ENCODE peak calls at places on chromosomes 3 and 15, in four cellular contexts. M is Panc1, D is ovary, E is prostate gland. H is an unnamed sample.

GRCh38 chr15:100520132-100520921 is 8.4 kb downstream of the CERS3 start:
- DNase-seq in E (no peak), M (no peak), D (no peak), H (no peak)

GRCh38 chr3:154819491-154819890 is 260.6 kb upstream of the MME start:
- DNase-seq in M (no peak), D (no peak), E (no peak), H (no peak)

GRCh38 chr3:105523496-105523895 is 156.8 kb downstream of the ALCAM start:
- DNase-seq in M (no peak), E (no peak), D (no peak), H (no peak)

GRCh38 chr3:20396335-20396734 is 210.3 kb upstream of the SGO1 start:
- DNase-seq in M (no peak), E (no peak), D (no peak), H (no peak)

GRCh38 chr15:88031461-88031860 is 225.1 kb downstream of the NTRK3 start:
- DNase-seq in E (no peak), M (no peak), D (no peak), H (no peak)

GRCh38 chr3:188901126-188901525 is 270.6 kb upstream of the TPRG1 start:
- DNase-seq in D (no peak), M (no peak), E (no peak), H (no peak)

GRCh38 chr3:128996741-128997140 is 2.9 kb upstream of the CFAP92 start:
- DNase-seq in D (peak; percentile 21), M (no peak), E (no peak), H (no peak)

GRCh38 chr3:10557783-10558373 is 52.5 kb upstream of the ATP2B2 start:
- DNase-seq in M (no peak), E (no peak), D (no peak), H (no peak)

GRCh38 chr3:14206548-14207177 is 28.0 kb downstream of the LSM3 start:
- DNase-seq in E (no peak), M (no peak), D (no peak), H (no peak)

GRCh38 chr15:81327526-81327925 is 3.6 kb upstream of the STARD5 start:
- DNase-seq in M (no peak), D (no peak), E (no peak), H (no peak)

GRCh38 chr3:124282751-124283643 is 291.1 kb upstream of the ROPN1 start:
- DNase-seq in E (no peak), M (no peak), D (no peak), H (no peak)

GRCh38 chr3:13665582-13666226 is 116.8 kb downstream of the FBLN2 start:
- DNase-seq in E (no peak), M (no peak), D (no peak), H (peak; percentile 68)

GRCh38 chr3:18505056-18505455 is 79.9 kb upstream of the SATB1 start:
- DNase-seq in D (no peak), E (no peak), M (no peak), H (no peak)

GRCh38 chr3:9704343-9705322 is 1.0 kb downstream of the CPNE9 start:
- DNase-seq in D (peak; percentile 52), E (no peak), M (no peak), H (no peak)

GRCh38 chr3:111299070-111299672 is 227.6 kb downstream of the NECTIN3 start:
- DNase-seq in D (no peak), M (no peak), E (no peak), H (no peak)

GRCh38 chr15:34890424-34890823 is 79.1 kb downstream of the AQR start:
- DNase-seq in M (no peak), D (no peak), E (no peak), H (no peak)

GRCh38 chr15:36860792-36861191 is 239.6 kb downstream of the MEIS2 start:
- DNase-seq in E (no peak), D (no peak), M (no peak), H (no peak)

GRCh38 chr3:109430911-109431563 is 93.7 kb upstream of the DPPA4 start:
- DNase-seq in E (no peak), D (no peak), M (no peak), H (no peak)

GRCh38 chr3:146469206-146470017 is at the start of gene PLSCR2:
- DNase-seq in D (peak; percentile 59), M (no peak), E (peak; percentile 28), H (peak; percentile 91)

GRCh38 chr3:183377307-183377959 is 51.0 kb downstream of the MCF2L2 start:
- DNase-seq in E (no peak), M (no peak), D (no peak), H (no peak)

GRCh38 chr15:46277994-46278885 is 643.4 kb downstream of the SQOR start:
- DNase-seq in M (no peak), D (no peak), E (no peak), H (no peak)

GRCh38 chr3:13345772-13346171 is 74.3 kb downstream of the NUP210 start:
- DNase-seq in D (no peak), M (no peak), E (no peak), H (no peak)

GRCh38 chr3:44511238-44511567 is 33.7 kb upstream of the ZNF445 start:
- DNase-seq in E (no peak), D (no peak), M (no peak), H (no peak)

GRCh38 chr3:196624907-196625306 is 14.6 kb upstream of the NRROS start:
- DNase-seq in D (no peak), E (no peak), M (no peak), H (no peak)

GRCh38 chr15:70558406-70559222 is 204.7 kb downstream of the UACA start:
- DNase-seq in E (no peak), M (no peak), D (no peak), H (no peak)

GRCh38 chr3:141122455-141123030 is 71.4 kb downstream of the SPSB4 start:
- DNase-seq in E (no peak), M (no peak), D (no peak), H (no peak)

GRCh38 chr3:33063651-33064051 is 33.3 kb downstream of the GLB1 start:
- DNase-seq in M (no peak), D (no peak), E (no peak), H (no peak)

GRCh38 chr3:121670676-121671075 is 10.0 kb upstream of the HCLS1 start:
- DNase-seq in D (no peak), M (no peak), E (no peak), H (no peak)

GRCh38 chr3:158845748-158846350 is 44.0 kb downstream of the MFSD1 start:
- DNase-seq in E (no peak), M (no peak), D (no peak), H (no peak)

GRCh38 chr15:73116164-73116563 is 63.9 kb downstream of the NEO1 start:
- DNase-seq in E (no peak), D (no peak), M (no peak), H (no peak)

GRCh38 chr15:37106490-37107001 is 6.2 kb upstream of the MEIS2 start:
- DNase-seq in E (no peak), D (peak; percentile 67), M (no peak), H (no peak)

GRCh38 chr15:81400640-81401236 is 26.7 kb upstream of the TMC3 start:
- DNase-seq in E (peak; percentile 42), M (peak; percentile 61), D (no peak), H (no peak)

GRCh38 chr3:160125188-160125587 is 100.0 kb upstream of the C3orf80 start:
- DNase-seq in D (no peak), E (no peak), M (no peak), H (no peak)

GRCh38 chr3:33575313-33575712 is 135.1 kb upstream of the UBP1 start:
- DNase-seq in D (no peak), M (no peak), E (no peak), H (no peak)

GRCh38 chr15:93861413-93861812 is 369.9 kb upstream of the MCTP2 start:
- DNase-seq in M (no peak), E (no peak), D (no peak), H (no peak)

GRCh38 chr3:156633335-156633734 is 41.1 kb upstream of the TIPARP start:
- DNase-seq in D (peak; percentile 79), M (no peak), E (no peak), H (peak; percentile 86)

GRCh38 chr15:82111918-82112317 is 66.1 kb upstream of the MEX3B start:
- DNase-seq in E (no peak), D (no peak), M (no peak), H (no peak)

DNA sequence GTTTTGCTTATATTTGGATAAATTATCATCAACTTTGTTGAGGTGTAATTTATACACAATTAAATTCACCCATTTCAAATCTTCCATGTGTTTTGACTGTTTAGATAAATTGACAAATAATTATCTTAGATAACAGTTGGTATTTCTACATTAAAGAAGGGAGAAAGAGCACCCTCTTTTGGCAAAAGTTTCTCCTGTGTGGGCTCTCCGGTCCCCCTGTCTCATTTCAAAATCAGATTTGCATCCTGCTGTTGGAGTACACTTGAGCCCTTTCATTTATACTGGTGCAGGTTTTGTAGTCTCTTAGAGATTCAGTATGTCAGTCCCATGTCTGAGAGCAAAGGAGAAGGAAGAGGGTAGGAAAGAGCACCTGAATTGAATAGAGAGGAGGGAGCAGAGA is 49.4 kb downstream of the NKIRAS1 start:
- DNase-seq in M (no peak), E (no peak), D (no peak), H (no peak)
- TF ChIP-seq CTCF in M (no peak), E (no peak), D (no peak), H (no peak)

DNA sequence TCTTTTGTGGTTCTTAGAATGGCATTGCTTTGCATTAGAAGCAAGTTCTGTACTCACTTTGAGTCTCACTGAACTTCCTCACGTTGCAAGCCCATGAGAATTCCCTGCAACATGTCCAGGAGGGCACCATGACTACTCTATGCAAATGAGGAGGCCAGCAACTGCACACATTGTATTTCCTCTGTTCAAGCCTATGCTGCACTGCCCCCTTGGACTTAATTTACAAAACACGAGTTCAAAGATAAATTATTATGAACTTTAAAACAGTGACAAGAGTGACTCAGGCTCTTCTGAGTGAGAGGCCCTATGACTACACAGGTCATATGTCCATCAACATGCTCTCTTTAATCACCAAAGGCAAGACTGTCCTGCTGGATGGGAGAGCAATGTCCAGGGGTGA is 484.2 kb upstream of the ATP11B start:
- DNase-seq in E (no peak), D (no peak), M (no peak), H (no peak)
- H3K27ac ChIP-seq in E (no peak overlapping the region), D (no peak overlapping the region), M (no peak overlapping the region), H (no peak overlapping the region)

DNA sequence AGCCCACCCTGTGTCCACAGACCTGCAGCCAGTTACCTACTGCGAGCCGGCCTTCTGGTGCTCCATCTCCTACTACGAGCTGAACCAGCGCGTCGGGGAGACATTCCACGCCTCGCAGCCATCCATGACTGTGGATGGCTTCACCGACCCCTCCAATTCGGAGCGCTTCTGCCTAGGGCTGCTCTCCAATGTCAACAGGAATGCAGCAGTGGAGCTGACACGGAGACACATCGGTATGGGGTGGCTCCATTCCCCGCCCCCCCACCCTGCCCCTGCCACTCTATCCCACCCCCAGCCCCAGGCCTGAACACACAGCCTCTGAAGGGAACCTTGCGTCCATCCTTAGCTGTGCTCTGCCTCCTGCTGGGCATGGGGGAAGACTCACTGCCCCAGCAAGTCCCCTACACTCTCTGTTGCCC is 73.2 kb downstream of the AAGAB start:
- DNase-seq in D (peak; percentile 24), E (no peak), M (no peak), H (no peak)
- TF ChIP-seq CTCF in D (no peak), E (no peak), M (no peak), H (no peak)

DNA sequence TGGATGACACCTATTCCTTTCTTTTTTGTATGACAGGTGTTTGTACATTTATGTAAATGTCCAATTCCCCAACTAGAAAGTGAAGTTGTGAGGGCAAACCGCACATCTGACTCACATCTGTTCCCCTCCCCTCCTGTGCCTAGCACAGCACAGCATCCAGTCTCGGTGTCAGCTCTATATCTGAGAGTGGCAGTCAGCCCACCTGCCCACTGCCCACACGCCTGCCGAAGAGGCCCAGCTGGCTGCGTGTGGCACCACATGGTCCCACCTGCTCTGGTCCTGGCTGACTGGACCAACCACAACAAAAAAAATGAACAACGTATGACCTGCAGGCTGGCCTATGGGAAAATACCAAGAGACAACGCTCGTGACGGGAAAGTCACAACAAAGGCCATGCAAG is 62.8 kb downstream of the XXYLT1 start:
- DNase-seq in E (no peak), D (no peak), M (no peak), H (no peak)
- H3K27ac ChIP-seq in E (no peak overlapping the region), D (peak overlapping the region; percentile 16), M (no peak overlapping the region), H (no peak overlapping the region)

GRCh38 chr15:53716909-53717878 is 42.3 kb downstream of the WDR72 start:
- DNase-seq in E (no peak), D (no peak), M (no peak), H (no peak)
- TF ChIP-seq CTCF in E (peak; percentile 29), D (no peak), M (peak; percentile 32), H (peak; percentile 8)